ENCODE peak calls at places on chromosomes 1 and 21, in eight cellular contexts. One of them, this sample, is unnamed. For H3K4me1, the result is how much of the 10 kb centered on the place peaks cover.

GRCh38 chr1:232149302-232150201 is 480.4 kb downstream of the SIPA1L2 start:
- DNase-seq in transverse colon: no peak
- DNase-seq in lung: no peak
- DNase-seq in PC-9: no peak
- DNase-seq in tibial artery: no peak
- DNase-seq in Peyer's patch: no peak
- DNase-seq in ovary: no peak
- DNase-seq in aorta: no peak
- DNase-seq in this sample: no peak

GRCh38 chr1:11658542-11658941 is 3.9 kb downstream of the FBXO44 start:
- DNase-seq in transverse colon: no peak
- DNase-seq in lung: no peak
- DNase-seq in PC-9: no peak
- DNase-seq in tibial artery: no peak
- DNase-seq in Peyer's patch: no peak
- DNase-seq in ovary: no peak
- DNase-seq in aorta: no peak
- DNase-seq in this sample: no peak

GRCh38 chr1:212614398-212615091 is 6.0 kb downstream of the ATF3 start:
- DNase-seq in transverse colon: no peak
- DNase-seq in lung: no peak
- DNase-seq in PC-9: no peak
- DNase-seq in tibial artery: no peak
- DNase-seq in Peyer's patch: no peak
- DNase-seq in ovary: no peak
- DNase-seq in aorta: no peak
- DNase-seq in this sample: peak

GRCh38 chr1:116321766-116322175 is 51.3 kb upstream of the ATP1A1 start:
- DNase-seq in transverse colon: peak
- DNase-seq in lung: no peak
- DNase-seq in PC-9: no peak
- DNase-seq in tibial artery: no peak
- DNase-seq in Peyer's patch: no peak
- DNase-seq in ovary: no peak
- DNase-seq in aorta: no peak
- DNase-seq in this sample: no peak

GRCh38 chr1:23673086-23673813 is 18.4 kb upstream of the RPL11 start:
- DNase-seq in transverse colon: peak
- DNase-seq in lung: no peak
- DNase-seq in PC-9: peak
- DNase-seq in tibial artery: no peak
- DNase-seq in Peyer's patch: no peak
- DNase-seq in ovary: no peak
- DNase-seq in aorta: no peak
- DNase-seq in this sample: no peak

GRCh38 chr1:230310381-230311163 is 115.6 kb downstream of the PGBD5 start:
- DNase-seq in transverse colon: peak
- DNase-seq in lung: peak
- DNase-seq in PC-9: peak
- DNase-seq in tibial artery: peak
- DNase-seq in Peyer's patch: peak
- DNase-seq in ovary: peak
- DNase-seq in aorta: peak
- DNase-seq in this sample: peak

GRCh38 chr1:225813250-225813964 is 3.5 kb downstream of the EPHX1 start:
- DNase-seq in transverse colon: peak
- DNase-seq in lung: peak
- DNase-seq in PC-9: peak
- DNase-seq in tibial artery: peak
- DNase-seq in Peyer's patch: peak
- DNase-seq in ovary: peak
- DNase-seq in aorta: peak
- DNase-seq in this sample: no peak

GRCh38 chr1:18513995-18514394 is 33.3 kb downstream of the KLHDC7A start:
- DNase-seq in transverse colon: no peak
- DNase-seq in lung: peak
- DNase-seq in PC-9: no peak
- DNase-seq in tibial artery: no peak
- DNase-seq in Peyer's patch: no peak
- DNase-seq in ovary: no peak
- DNase-seq in aorta: no peak
- DNase-seq in this sample: no peak

GRCh38 chr1:216055004-216055403 is 368.2 kb downstream of the USH2A start:
- DNase-seq in transverse colon: no peak
- DNase-seq in lung: no peak
- DNase-seq in PC-9: no peak
- DNase-seq in tibial artery: no peak
- DNase-seq in Peyer's patch: no peak
- DNase-seq in ovary: no peak
- DNase-seq in aorta: no peak
- DNase-seq in this sample: no peak

GRCh38 chr21:42495765-42496119 is 282 bp downstream of the RSPH1 start:
- DNase-seq in transverse colon: peak
- DNase-seq in lung: no peak
- DNase-seq in PC-9: no peak
- DNase-seq in tibial artery: no peak
- DNase-seq in Peyer's patch: no peak
- DNase-seq in ovary: no peak
- DNase-seq in aorta: no peak
- DNase-seq in this sample: no peak

GRCh38 chr1:41581216-41582003 is 96.9 kb upstream of the EDN2 start:
- DNase-seq in transverse colon: no peak
- DNase-seq in lung: no peak
- DNase-seq in PC-9: no peak
- DNase-seq in tibial artery: no peak
- DNase-seq in Peyer's patch: no peak
- DNase-seq in ovary: no peak
- DNase-seq in aorta: no peak
- DNase-seq in this sample: no peak

GRCh38 chr21:30747159-30747558 is at the start of gene KRTAP21-2:
- DNase-seq in transverse colon: no peak
- DNase-seq in lung: no peak
- DNase-seq in PC-9: no peak
- DNase-seq in tibial artery: no peak
- DNase-seq in Peyer's patch: no peak
- DNase-seq in ovary: no peak
- DNase-seq in aorta: no peak
- DNase-seq in this sample: no peak

GRCh38 chr1:227753999-227754764 is 18.9 kb downstream of the SNAP47 start:
- DNase-seq in transverse colon: peak
- DNase-seq in lung: no peak
- DNase-seq in PC-9: no peak
- DNase-seq in tibial artery: no peak
- DNase-seq in Peyer's patch: no peak
- DNase-seq in ovary: peak
- DNase-seq in aorta: no peak
- DNase-seq in this sample: no peak

GRCh38 chr1:243483084-243483845 is 227.4 kb downstream of the SDCCAG8 start:
- DNase-seq in transverse colon: no peak
- DNase-seq in lung: no peak
- DNase-seq in PC-9: no peak
- DNase-seq in tibial artery: no peak
- DNase-seq in Peyer's patch: no peak
- DNase-seq in ovary: no peak
- DNase-seq in aorta: no peak
- DNase-seq in this sample: no peak

GRCh38 chr1:101388904-101389546 is 152.2 kb downstream of the S1PR1 start:
- DNase-seq in transverse colon: no peak
- DNase-seq in lung: no peak
- DNase-seq in PC-9: no peak
- DNase-seq in tibial artery: no peak
- DNase-seq in Peyer's patch: peak
- DNase-seq in ovary: no peak
- DNase-seq in aorta: no peak
- DNase-seq in this sample: no peak

GRCh38 chr1:57632401-57632800 is 208.5 kb upstream of the DAB1 start:
- DNase-seq in transverse colon: no peak
- DNase-seq in lung: no peak
- DNase-seq in PC-9: no peak
- DNase-seq in tibial artery: no peak
- DNase-seq in Peyer's patch: no peak
- DNase-seq in ovary: no peak
- DNase-seq in aorta: no peak
- DNase-seq in this sample: no peak
- H3K4me3 ChIP-seq in transverse colon: no peak
- H3K4me3 ChIP-seq in lung: no peak
- H3K4me3 ChIP-seq in PC-9: no peak
- H3K4me3 ChIP-seq in tibial artery: no peak
- H3K4me3 ChIP-seq in Peyer's patch: no peak
- H3K4me3 ChIP-seq in ovary: no peak
- H3K4me3 ChIP-seq in aorta: no peak
- H3K4me3 ChIP-seq in this sample: no peak

GRCh38 chr1:33332881-33333280 is 12.0 kb upstream of the A3GALT2 start:
- DNase-seq in transverse colon: no peak
- DNase-seq in lung: peak
- DNase-seq in PC-9: no peak
- DNase-seq in tibial artery: no peak
- DNase-seq in Peyer's patch: no peak
- DNase-seq in ovary: no peak
- DNase-seq in aorta: no peak
- DNase-seq in this sample: no peak

GRCh38 chr1:33331444-33332356 is 10.8 kb upstream of the A3GALT2 start:
- DNase-seq in transverse colon: no peak
- DNase-seq in lung: no peak
- DNase-seq in PC-9: no peak
- DNase-seq in tibial artery: no peak
- DNase-seq in Peyer's patch: no peak
- DNase-seq in ovary: no peak
- DNase-seq in aorta: no peak
- DNase-seq in this sample: no peak

GRCh38 chr1:33335020-33335419 is 14.1 kb upstream of the A3GALT2 start:
- DNase-seq in transverse colon: no peak
- DNase-seq in lung: no peak
- DNase-seq in PC-9: no peak
- DNase-seq in tibial artery: no peak
- DNase-seq in Peyer's patch: no peak
- DNase-seq in ovary: no peak
- DNase-seq in aorta: no peak
- DNase-seq in this sample: no peak

GRCh38 chr1:33332357-33332789 is 11.5 kb upstream of the A3GALT2 start:
- DNase-seq in transverse colon: no peak
- DNase-seq in lung: no peak
- DNase-seq in PC-9: no peak
- DNase-seq in tibial artery: no peak
- DNase-seq in Peyer's patch: no peak
- DNase-seq in ovary: no peak
- DNase-seq in aorta: no peak
- DNase-seq in this sample: no peak

GRCh38 chr1:33334081-33334552 is 13.2 kb upstream of the A3GALT2 start:
- DNase-seq in transverse colon: peak
- DNase-seq in lung: no peak
- DNase-seq in PC-9: no peak
- DNase-seq in tibial artery: peak
- DNase-seq in Peyer's patch: no peak
- DNase-seq in ovary: no peak
- DNase-seq in aorta: peak
- DNase-seq in this sample: no peak
- H3K27ac ChIP-seq in transverse colon: peak
- H3K27ac ChIP-seq in lung: peak
- H3K27ac ChIP-seq in PC-9: no peak
- H3K27ac ChIP-seq in tibial artery: peak
- H3K27ac ChIP-seq in Peyer's patch: peak
- H3K27ac ChIP-seq in ovary: peak
- H3K27ac ChIP-seq in aorta: peak
- H3K27ac ChIP-seq in this sample: no peak

DNA sequence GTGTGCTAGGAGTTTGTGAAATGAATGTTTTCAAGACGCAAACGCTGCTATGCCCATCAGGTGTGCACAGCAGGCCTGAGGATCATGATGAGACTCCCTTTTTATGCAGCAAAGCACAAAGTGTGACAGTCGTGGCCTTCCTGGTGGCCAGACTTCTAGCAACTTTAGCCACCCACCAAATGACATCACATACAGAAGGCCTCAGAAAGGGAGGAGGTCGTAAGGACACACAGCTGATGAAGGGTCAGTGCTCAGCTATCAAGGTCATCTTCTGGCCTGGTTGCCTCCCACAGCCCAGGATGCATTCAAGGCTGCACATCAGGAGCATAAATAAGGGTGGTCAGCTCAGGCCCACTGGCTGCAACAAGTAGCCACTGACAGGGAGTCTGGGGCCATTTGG is 36.6 kb downstream of the BMP8A start:
- DNase-seq in transverse colon: no peak
- DNase-seq in lung: no peak
- DNase-seq in PC-9: no peak
- DNase-seq in tibial artery: no peak
- DNase-seq in Peyer's patch: no peak
- DNase-seq in ovary: no peak
- DNase-seq in aorta: no peak
- DNase-seq in this sample: no peak
- H3K4me1 ChIP-seq in transverse colon: under half
- H3K4me1 ChIP-seq in lung: under half
- H3K4me1 ChIP-seq in PC-9: under half
- H3K4me1 ChIP-seq in tibial artery: under half
- H3K4me1 ChIP-seq in Peyer's patch: under half
- H3K4me1 ChIP-seq in ovary: under half
- H3K4me1 ChIP-seq in aorta: under half
- H3K4me1 ChIP-seq in this sample: under half

GRCh38 chr1:178928985-178929384 is 58.1 kb upstream of the ANGPTL1 start:
- DNase-seq in transverse colon: no peak
- DNase-seq in lung: no peak
- DNase-seq in PC-9: no peak
- DNase-seq in tibial artery: no peak
- DNase-seq in Peyer's patch: no peak
- DNase-seq in ovary: no peak
- DNase-seq in aorta: no peak
- DNase-seq in this sample: no peak

GRCh38 chr1:178926046-178926445 is 55.2 kb upstream of the ANGPTL1 start:
- DNase-seq in transverse colon: no peak
- DNase-seq in lung: no peak
- DNase-seq in PC-9: no peak
- DNase-seq in tibial artery: no peak
- DNase-seq in Peyer's patch: no peak
- DNase-seq in ovary: no peak
- DNase-seq in aorta: no peak
- DNase-seq in this sample: no peak

GRCh38 chr1:178923512-178923911 is 52.6 kb upstream of the ANGPTL1 start:
- DNase-seq in transverse colon: no peak
- DNase-seq in lung: no peak
- DNase-seq in PC-9: no peak
- DNase-seq in tibial artery: no peak
- DNase-seq in Peyer's patch: no peak
- DNase-seq in ovary: no peak
- DNase-seq in aorta: no peak
- DNase-seq in this sample: no peak

GRCh38 chr1:178928041-178928440 is 57.2 kb upstream of the ANGPTL1 start:
- DNase-seq in transverse colon: no peak
- DNase-seq in lung: no peak
- DNase-seq in PC-9: no peak
- DNase-seq in tibial artery: no peak
- DNase-seq in Peyer's patch: no peak
- DNase-seq in ovary: no peak
- DNase-seq in aorta: no peak
- DNase-seq in this sample: no peak

DNA sequence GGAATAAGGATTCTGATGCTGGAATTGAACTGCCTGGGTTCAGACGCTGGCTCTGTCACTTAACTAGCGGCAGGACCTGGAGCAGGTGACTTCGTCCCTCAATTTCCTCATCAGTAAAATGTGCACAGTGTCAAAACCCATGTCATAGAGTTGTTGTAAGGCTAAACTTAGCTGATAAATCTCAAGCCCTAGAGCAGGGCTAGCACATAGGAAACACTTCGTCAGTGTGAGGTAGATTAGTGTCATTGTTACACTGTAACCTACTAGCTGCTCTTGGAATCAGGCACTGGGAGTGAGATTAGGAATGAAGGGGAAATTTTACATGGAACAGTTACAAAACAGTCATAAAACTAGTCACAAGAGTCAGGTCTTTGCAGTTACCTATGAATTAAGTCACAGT is 56.1 kb upstream of the ANGPTL1 start:
- DNase-seq in transverse colon: no peak
- DNase-seq in lung: no peak
- DNase-seq in PC-9: no peak
- DNase-seq in tibial artery: no peak
- DNase-seq in Peyer's patch: no peak
- DNase-seq in ovary: no peak
- DNase-seq in aorta: no peak
- DNase-seq in this sample: no peak
- H3K4me3 ChIP-seq in transverse colon: no peak
- H3K4me3 ChIP-seq in lung: no peak
- H3K4me3 ChIP-seq in PC-9: no peak
- H3K4me3 ChIP-seq in tibial artery: no peak
- H3K4me3 ChIP-seq in Peyer's patch: no peak
- H3K4me3 ChIP-seq in ovary: no peak
- H3K4me3 ChIP-seq in aorta: no peak
- H3K4me3 ChIP-seq in this sample: no peak

This sample was measured in CD4-positive, CD25-positive, alpha-beta regulatory T cell.